ENCODE peak calls at places on chromosomes 2 and 18, in six cellular contexts. One of them, this sample, is unnamed. For H3K4me1, the result is how much of the 10 kb centered on the place peaks cover.

GRCh38 chr2:171579481-171579880 is 57.2 kb downstream of the CYBRD1 start:
- DNase-seq in thoracic aorta: no peak
- DNase-seq in pancreas: no peak
- DNase-seq in adrenal gland: no peak
- DNase-seq in kidney: no peak
- DNase-seq in HepG2: no peak
- DNase-seq in this sample: no peak

GRCh38 chr2:64186698-64187605 is 42.7 kb upstream of the PELI1 start:
- DNase-seq in thoracic aorta: no peak
- DNase-seq in HepG2: peak
- DNase-seq in adrenal gland: no peak
- DNase-seq in pancreas: no peak
- DNase-seq in kidney: no peak
- DNase-seq in this sample: no peak

GRCh38 chr2:166593403-166593802 is 99.4 kb upstream of the SCN7A start:
- DNase-seq in HepG2: no peak
- DNase-seq in thoracic aorta: no peak
- DNase-seq in adrenal gland: no peak
- DNase-seq in kidney: no peak
- DNase-seq in pancreas: no peak
- DNase-seq in this sample: no peak

GRCh38 chr2:6310910-6311215 is 554.8 kb downstream of the CMPK2 start:
- DNase-seq in kidney: no peak
- DNase-seq in adrenal gland: no peak
- DNase-seq in thoracic aorta: no peak
- DNase-seq in pancreas: no peak
- DNase-seq in HepG2: no peak
- DNase-seq in this sample: no peak

GRCh38 chr2:166892397-166892796 is 4.1 kb downstream of the XIRP2 start:
- DNase-seq in pancreas: no peak
- DNase-seq in adrenal gland: no peak
- DNase-seq in thoracic aorta: no peak
- DNase-seq in kidney: no peak
- DNase-seq in HepG2: no peak
- DNase-seq in this sample: no peak

GRCh38 chr2:154570501-154570900 is 128.0 kb upstream of the KCNJ3 start:
- DNase-seq in kidney: no peak
- DNase-seq in pancreas: no peak
- DNase-seq in adrenal gland: no peak
- DNase-seq in thoracic aorta: no peak
- DNase-seq in HepG2: no peak
- DNase-seq in this sample: no peak

GRCh38 chr18:46283895-46284295 is 179.7 kb downstream of the HAUS1 start:
- DNase-seq in HepG2: no peak
- DNase-seq in thoracic aorta: no peak
- DNase-seq in pancreas: no peak
- DNase-seq in kidney: no peak
- DNase-seq in adrenal gland: no peak
- DNase-seq in this sample: no peak

GRCh38 chr18:22108674-22109073 is 60.7 kb upstream of the GATA6 start:
- DNase-seq in pancreas: no peak
- DNase-seq in thoracic aorta: no peak
- DNase-seq in kidney: no peak
- DNase-seq in HepG2: peak
- DNase-seq in adrenal gland: peak
- DNase-seq in this sample: no peak

GRCh38 chr2:101428413-101429176 is 41.3 kb upstream of the CREG2 start:
- DNase-seq in HepG2: no peak
- DNase-seq in kidney: no peak
- DNase-seq in adrenal gland: no peak
- DNase-seq in thoracic aorta: no peak
- DNase-seq in pancreas: no peak
- DNase-seq in this sample: no peak

GRCh38 chr2:203104273-203104672 is 89.6 kb downstream of the NBEAL1 start:
- DNase-seq in pancreas: no peak
- DNase-seq in thoracic aorta: no peak
- DNase-seq in kidney: no peak
- DNase-seq in HepG2: no peak
- DNase-seq in adrenal gland: no peak
- DNase-seq in this sample: no peak

GRCh38 chr2:233979748-233980147 is 62.6 kb downstream of the TRPM8 start:
- DNase-seq in HepG2: no peak
- DNase-seq in kidney: no peak
- DNase-seq in thoracic aorta: no peak
- DNase-seq in adrenal gland: no peak
- DNase-seq in pancreas: no peak
- DNase-seq in this sample: no peak

GRCh38 chr18:62663731-62664336 is 51.5 kb upstream of the PHLPP1 start:
- DNase-seq in pancreas: no peak
- DNase-seq in thoracic aorta: no peak
- DNase-seq in HepG2: no peak
- DNase-seq in adrenal gland: peak
- DNase-seq in kidney: no peak
- DNase-seq in this sample: peak

GRCh38 chr2:47094519-47095155 is 60.5 kb downstream of the STPG4 start:
- DNase-seq in thoracic aorta: no peak
- DNase-seq in pancreas: no peak
- DNase-seq in kidney: no peak
- DNase-seq in HepG2: no peak
- DNase-seq in adrenal gland: no peak
- DNase-seq in this sample: no peak

GRCh38 chr18:33901894-33902512 is 322.7 kb downstream of the NOL4 start:
- DNase-seq in HepG2: no peak
- DNase-seq in pancreas: no peak
- DNase-seq in adrenal gland: no peak
- DNase-seq in kidney: no peak
- DNase-seq in thoracic aorta: no peak
- DNase-seq in this sample: no peak

GRCh38 chr18:43620936-43621335 is 343.6 kb upstream of the SYT4 start:
- DNase-seq in kidney: no peak
- DNase-seq in adrenal gland: no peak
- DNase-seq in HepG2: peak
- DNase-seq in thoracic aorta: no peak
- DNase-seq in pancreas: no peak
- DNase-seq in this sample: no peak

GRCh38 chr18:20971886-20972267 is 139.7 kb downstream of the ROCK1 start:
- DNase-seq in HepG2: peak
- DNase-seq in kidney: no peak
- DNase-seq in pancreas: no peak
- DNase-seq in thoracic aorta: no peak
- DNase-seq in adrenal gland: no peak
- DNase-seq in this sample: no peak

GRCh38 chr2:81481994-81482368 is 1177.4 kb upstream of the LRRTM1 start:
- DNase-seq in thoracic aorta: no peak
- DNase-seq in pancreas: no peak
- DNase-seq in HepG2: no peak
- DNase-seq in adrenal gland: no peak
- DNase-seq in kidney: no peak
- DNase-seq in this sample: no peak

GRCh38 chr18:49646864-49647263 is 85.0 kb downstream of the LIPG start:
- DNase-seq in kidney: no peak
- DNase-seq in HepG2: no peak
- DNase-seq in thoracic aorta: no peak
- DNase-seq in adrenal gland: no peak
- DNase-seq in pancreas: no peak
- DNase-seq in this sample: no peak

GRCh38 chr2:147999126-147999525 is 21.4 kb downstream of the ORC4 start:
- DNase-seq in thoracic aorta: no peak
- DNase-seq in pancreas: no peak
- DNase-seq in kidney: no peak
- DNase-seq in adrenal gland: no peak
- DNase-seq in HepG2: no peak
- DNase-seq in this sample: no peak

DNA sequence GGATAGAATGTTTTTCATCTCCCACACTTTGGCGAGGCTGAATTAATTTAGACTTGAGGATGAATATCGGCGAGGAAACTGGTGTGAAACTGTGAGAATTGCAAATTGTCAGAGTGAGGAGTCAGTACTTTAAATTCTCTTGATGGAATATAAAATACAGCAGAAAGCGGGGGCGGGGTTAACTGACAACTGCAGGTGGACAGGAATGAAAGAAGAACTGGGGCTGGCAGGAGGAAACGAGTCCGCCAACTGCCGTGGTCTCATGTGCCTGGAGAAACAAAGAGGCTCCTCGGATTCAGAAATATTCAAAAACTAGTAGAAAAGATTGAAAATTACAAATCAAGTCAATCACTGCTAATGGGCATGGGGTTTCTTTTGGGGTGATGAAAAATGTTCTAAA is 44.3 kb downstream of the MOGAT1 start:
- DNase-seq in HepG2: no peak
- DNase-seq in kidney: no peak
- DNase-seq in thoracic aorta: no peak
- DNase-seq in pancreas: no peak
- DNase-seq in adrenal gland: no peak
- DNase-seq in this sample: no peak
- H3K4me3 ChIP-seq in HepG2: no peak
- H3K4me3 ChIP-seq in kidney: no peak
- H3K4me3 ChIP-seq in thoracic aorta: no peak
- H3K4me3 ChIP-seq in pancreas: no peak
- H3K4me3 ChIP-seq in adrenal gland: no peak
- H3K4me3 ChIP-seq in this sample: no peak

GRCh38 chr2:11499081-11499743 is 33.3 kb upstream of the E2F6 start:
- DNase-seq in pancreas: no peak
- DNase-seq in kidney: no peak
- DNase-seq in adrenal gland: no peak
- DNase-seq in HepG2: peak
- DNase-seq in thoracic aorta: no peak
- DNase-seq in this sample: no peak
- H3K4me1 ChIP-seq in pancreas: under half
- H3K4me1 ChIP-seq in kidney: under half
- H3K4me1 ChIP-seq in adrenal gland: under half
- H3K4me1 ChIP-seq in HepG2: half or more
- H3K4me1 ChIP-seq in thoracic aorta: under half
- H3K4me1 ChIP-seq in this sample: under half

GRCh38 chr2:24926602-24927252 is 6.7 kb upstream of the ADCY3 start:
- DNase-seq in kidney: peak
- DNase-seq in HepG2: no peak
- DNase-seq in pancreas: no peak
- DNase-seq in thoracic aorta: no peak
- DNase-seq in adrenal gland: peak
- DNase-seq in this sample: peak

GRCh38 chr2:24928036-24928435 is 8.0 kb upstream of the ADCY3 start:
- DNase-seq in pancreas: no peak
- DNase-seq in HepG2: no peak
- DNase-seq in thoracic aorta: no peak
- DNase-seq in kidney: no peak
- DNase-seq in adrenal gland: no peak
- DNase-seq in this sample: no peak

GRCh38 chr2:24925815-24926214 is 5.8 kb upstream of the ADCY3 start:
- DNase-seq in HepG2: no peak
- DNase-seq in pancreas: no peak
- DNase-seq in thoracic aorta: no peak
- DNase-seq in kidney: no peak
- DNase-seq in adrenal gland: no peak
- DNase-seq in this sample: no peak

GRCh38 chr2:24924732-24925131 is 4.7 kb upstream of the ADCY3 start:
- DNase-seq in adrenal gland: no peak
- DNase-seq in pancreas: no peak
- DNase-seq in thoracic aorta: no peak
- DNase-seq in HepG2: no peak
- DNase-seq in kidney: no peak
- DNase-seq in this sample: no peak

DNA sequence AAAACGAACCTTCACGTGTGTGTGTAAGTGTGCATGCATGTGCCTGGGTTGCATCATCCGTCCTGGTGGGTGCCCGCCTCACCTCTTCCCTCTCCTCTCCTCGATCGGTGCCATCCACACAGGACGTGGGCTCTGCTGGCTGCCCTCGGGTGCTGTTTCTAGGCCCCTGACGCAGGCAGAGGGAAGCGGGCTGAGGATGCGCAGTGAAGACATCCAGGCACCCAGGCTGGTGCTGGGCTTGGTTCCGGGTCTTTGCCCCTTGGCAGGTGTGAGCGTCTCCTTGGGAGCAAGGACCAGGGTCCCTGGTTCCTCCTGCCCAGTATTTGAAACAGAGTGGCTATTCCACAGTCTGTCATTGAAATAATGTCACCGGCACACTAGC is 6.2 kb upstream of the ADCY3 start:
- DNase-seq in kidney: no peak
- DNase-seq in pancreas: no peak
- DNase-seq in HepG2: no peak
- DNase-seq in thoracic aorta: no peak
- DNase-seq in adrenal gland: no peak
- DNase-seq in this sample: no peak
- H3K4me3 ChIP-seq in kidney: no peak
- H3K4me3 ChIP-seq in pancreas: peak
- H3K4me3 ChIP-seq in HepG2: no peak
- H3K4me3 ChIP-seq in thoracic aorta: peak
- H3K4me3 ChIP-seq in adrenal gland: peak
- H3K4me3 ChIP-seq in this sample: peak

GRCh38 chr2:217918220-217919024 is 84.4 kb downstream of the TNS1 start:
- DNase-seq in HepG2: peak
- DNase-seq in kidney: peak
- DNase-seq in thoracic aorta: no peak
- DNase-seq in pancreas: no peak
- DNase-seq in adrenal gland: no peak
- DNase-seq in this sample: no peak

GRCh38 chr2:217914878-217915277 is 87.9 kb downstream of the TNS1 start:
- DNase-seq in kidney: no peak
- DNase-seq in HepG2: no peak
- DNase-seq in pancreas: no peak
- DNase-seq in thoracic aorta: no peak
- DNase-seq in adrenal gland: no peak
- DNase-seq in this sample: no peak

GRCh38 chr2:217919204-217919603 is 83.6 kb downstream of the TNS1 start:
- DNase-seq in adrenal gland: no peak
- DNase-seq in kidney: peak
- DNase-seq in thoracic aorta: no peak
- DNase-seq in pancreas: no peak
- DNase-seq in HepG2: no peak
- DNase-seq in this sample: no peak

GRCh38 chr2:217915706-217916105 is 87.1 kb downstream of the TNS1 start:
- DNase-seq in kidney: no peak
- DNase-seq in HepG2: no peak
- DNase-seq in adrenal gland: no peak
- DNase-seq in thoracic aorta: no peak
- DNase-seq in pancreas: no peak
- DNase-seq in this sample: no peak

DNA sequence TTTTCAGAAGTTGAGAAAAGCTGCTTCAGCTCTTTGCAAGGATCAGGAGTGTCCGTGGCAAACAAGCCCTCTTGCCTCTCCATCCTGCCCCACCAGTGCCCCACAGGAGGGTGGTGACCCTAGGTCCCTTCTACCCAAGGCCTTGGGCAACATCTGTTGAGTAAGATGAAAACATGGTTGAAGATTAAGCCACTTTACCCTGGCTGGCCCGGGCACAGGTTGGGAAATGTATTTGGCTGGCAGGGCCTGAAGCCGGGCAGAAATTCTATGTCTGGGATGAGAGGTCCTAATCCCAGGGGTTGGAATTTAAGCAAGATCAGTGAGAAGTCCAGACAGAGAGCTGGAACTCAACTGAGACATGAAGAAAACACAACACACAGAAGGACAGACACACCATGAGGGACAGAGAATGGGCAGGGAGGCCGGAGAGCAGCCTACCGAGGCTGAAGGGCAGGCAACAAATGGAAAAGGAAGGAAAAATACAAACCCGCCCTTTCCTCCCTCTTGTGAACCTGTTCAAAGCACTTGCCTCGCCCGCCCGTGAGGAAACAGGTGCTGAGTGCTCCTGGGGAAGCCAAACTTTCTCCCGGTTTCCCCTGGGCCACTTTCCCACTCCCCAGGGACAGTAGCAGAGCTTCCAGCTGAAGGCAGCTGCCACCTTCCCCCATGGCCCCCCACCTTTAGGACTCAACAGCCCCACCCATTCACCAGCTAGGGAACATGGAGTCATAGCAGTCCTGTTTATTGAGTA is 86.1 kb downstream of the TNS1 start:
- DNase-seq in thoracic aorta: no peak
- DNase-seq in HepG2: no peak
- DNase-seq in adrenal gland: no peak
- DNase-seq in kidney: no peak
- DNase-seq in pancreas: no peak
- DNase-seq in this sample: peak
- H3K4me1 ChIP-seq in thoracic aorta: half or more
- H3K4me1 ChIP-seq in HepG2: half or more
- H3K4me1 ChIP-seq in adrenal gland: half or more
- H3K4me1 ChIP-seq in kidney: half or more
- H3K4me1 ChIP-seq in pancreas: under half
- H3K4me1 ChIP-seq in this sample: half or more